ENCODE peak calls at places on chromosomes 5 and 9, in four cellular contexts. T is GM12878, Q is HepG2, A is K562. N is an unnamed sample.

GRCh38 chr5:126335871-126336270 is 87.3 kb upstream of the GRAMD2B start:
- DNase-seq in T (no peak), Q (no peak), A (no peak), N (no peak)

GRCh38 chr5:4551034-4551433 is 589.1 kb upstream of the ADAMTS16 start:
- DNase-seq in T (no peak), Q (no peak), A (no peak), N (no peak)

GRCh38 chr5:17216176-17216973 is 1.1 kb upstream of the BASP1 start:
- DNase-seq in T (peak), Q (peak), A (peak), N (peak)

GRCh38 chr5:1016036-1016435 is 7.4 kb downstream of the NKD2 start:
- DNase-seq in T (no peak), Q (no peak), A (no peak), N (no peak)

GRCh38 chr9:134366223-134367031 is 40.2 kb downstream of the RXRA start:
- DNase-seq in T (no peak), Q (no peak), A (no peak), N (peak)

GRCh38 chr9:117411547-117411946 is 3.3 kb downstream of the ASTN2 start:
- DNase-seq in T (no peak), Q (peak), A (peak), N (peak)

GRCh38 chr5:142143878-142144277 is 35.3 kb downstream of the NDFIP1 start:
- DNase-seq in T (no peak), Q (peak), A (peak), N (no peak)

GRCh38 chr5:177983763-177984564 is 12.1 kb downstream of the PROP1 start:
- DNase-seq in T (no peak), Q (no peak), A (no peak), N (no peak)

GRCh38 chr9:16247188-16247875 is 623.1 kb downstream of the BNC2 start:
- DNase-seq in T (no peak), Q (no peak), A (no peak), N (no peak)

GRCh38 chr5:33300209-33300742 is 140.5 kb upstream of the TARS1 start:
- DNase-seq in T (peak), Q (no peak), A (no peak), N (no peak)

GRCh38 chr9:14006586-14007198 is 307.2 kb downstream of the NFIB start:
- DNase-seq in T (no peak), Q (no peak), A (no peak), N (no peak)

GRCh38 chr5:171428849-171429542 is 9.5 kb downstream of the FGF18 start:
- DNase-seq in T (no peak), Q (no peak), A (no peak), N (no peak)

GRCh38 chr5:116766470-116766947 is 191.9 kb upstream of the SEMA6A start:
- DNase-seq in T (peak), Q (peak), A (peak), N (peak)

GRCh38 chr9:91795500-91796241 is 154.4 kb downstream of the ROR2 start:
- DNase-seq in T (no peak), Q (no peak), A (no peak), N (peak)

GRCh38 chr5:173823721-173824567 is 64.2 kb upstream of the CPEB4 start:
- DNase-seq in T (no peak), Q (peak), A (no peak), N (no peak)

GRCh38 chr5:40356248-40356647 is 323.5 kb upstream of the PTGER4 start:
- DNase-seq in T (no peak), Q (no peak), A (no peak), N (no peak)

GRCh38 chr5:139903805-139904565 is 108.4 kb downstream of the PSD2 start:
- DNase-seq in T (no peak), Q (no peak), A (no peak), N (peak)

GRCh38 chr5:180785794-180786221 is 16.8 kb downstream of the MGAT1 start:
- DNase-seq in T (no peak), Q (no peak), A (no peak), N (no peak)

GRCh38 chr9:129999123-129999510 is 43.9 kb downstream of the FNBP1 start:
- DNase-seq in T (no peak), Q (no peak), A (no peak), N (no peak)

GRCh38 chr9:99964336-99964735 is 57.9 kb downstream of the STX17 start:
- DNase-seq in T (no peak), Q (no peak), A (no peak), N (no peak)

GRCh38 chr5:60503771-60504170 is 196.2 kb downstream of the DEPDC1B start:
- DNase-seq in T (no peak), Q (no peak), A (no peak), N (no peak)

GRCh38 chr9:75019022-75019421 is 9.1 kb downstream of the CARNMT1 start:
- DNase-seq in T (no peak), Q (no peak), A (no peak), N (no peak)

GRCh38 chr5:9726931-9727330 is 96.8 kb upstream of the TAS2R1 start:
- DNase-seq in T (no peak), Q (no peak), A (no peak), N (no peak)

GRCh38 chr9:121292801-121293241 is 24.9 kb downstream of the GSN start:
- DNase-seq in T (no peak), Q (no peak), A (no peak), N (no peak)

GRCh38 chr9:136814725-136815421 is 7.1 kb downstream of the RABL6 start:
- DNase-seq in T (no peak), Q (no peak), A (no peak), N (no peak)

GRCh38 chr5:14209836-14210235 is 66.7 kb downstream of the TRIO start:
- DNase-seq in T (no peak), Q (no peak), A (no peak), N (no peak)

GRCh38 chr9:33791117-33791516 is 4.2 kb upstream of the PRSS3 start:
- DNase-seq in T (no peak), Q (no peak), A (no peak), N (no peak)

GRCh38 chr5:163649522-163649921 is 144.1 kb downstream of the MAT2B start:
- DNase-seq in T (no peak), Q (peak), A (no peak), N (no peak)

GRCh38 chr5:111256128-111256527 is 31.9 kb downstream of the CAMK4 start:
- DNase-seq in T (no peak), Q (no peak), A (no peak), N (no peak)

GRCh38 chr9:87567566-87567965 is 69.9 kb downstream of the DAPK1 start:
- DNase-seq in T (no peak), Q (no peak), A (peak), N (no peak)

GRCh38 chr5:39523821-39524220 is 99.0 kb upstream of the DAB2 start:
- DNase-seq in T (no peak), Q (no peak), A (no peak), N (no peak)

GRCh38 chr9:91376239-91376638 is 14.5 kb upstream of the AUH start:
- DNase-seq in T (no peak), Q (no peak), A (no peak), N (no peak)

GRCh38 chr5:20974423-20974822 is 986.4 kb upstream of the CDH18 start:
- DNase-seq in T (no peak), Q (no peak), A (no peak), N (peak)

GRCh38 chr9:87713278-87713989 is 12.5 kb upstream of the CTSL start:
- DNase-seq in T (no peak), Q (peak), A (peak), N (peak)

DNA sequence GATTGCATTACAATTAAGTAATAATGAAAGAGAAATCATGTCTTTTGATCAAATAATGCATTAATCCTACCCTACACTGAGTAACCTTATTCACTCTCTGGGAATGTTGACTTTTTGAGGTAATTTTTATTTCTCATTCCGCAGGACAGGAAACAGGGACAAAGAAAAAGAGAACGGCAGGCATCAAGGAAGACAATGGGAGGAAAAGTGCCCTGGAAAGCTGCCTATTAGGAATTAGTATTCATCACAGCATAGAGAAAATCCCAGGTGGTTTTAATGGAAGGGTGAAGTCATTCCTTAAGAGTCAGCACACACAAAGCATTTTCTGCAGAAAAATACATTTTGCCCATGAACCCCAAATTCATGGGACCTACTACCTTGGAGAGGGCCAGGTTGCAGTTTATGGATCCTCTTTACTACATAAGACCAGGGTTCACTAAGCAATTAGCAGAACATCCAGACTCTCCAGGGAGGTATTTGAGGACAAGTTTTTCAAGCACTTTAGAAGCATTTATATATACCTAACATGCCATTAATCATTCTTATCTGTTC is 9.4 kb downstream of the FSTL4 start:
- DNase-seq in T (no peak), Q (no peak), A (no peak), N (no peak)
- TF ChIP-seq TARDBP in T (no peak), Q (no peak), A (no peak), N (no peak)

GRCh38 chr5:124072570-124072969 is 560.6 kb downstream of the CSNK1G3 start:
- DNase-seq in T (no peak), Q (no peak), A (no peak), N (no peak)
- TF ChIP-seq TARDBP in T (no peak), Q (no peak), A (no peak), N (no peak)

GRCh38 chr9:131122158-131122557 is 3.2 kb upstream of the NUP214 start:
- DNase-seq in T (no peak), Q (peak), A (no peak), N (no peak)

GRCh38 chr9:131129183-131129582 is 3.8 kb downstream of the NUP214 start:
- DNase-seq in T (no peak), Q (no peak), A (no peak), N (no peak)

GRCh38 chr9:131125288-131126058 is at the start of gene NUP214:
- DNase-seq in T (peak), Q (peak), A (peak), N (peak)

GRCh38 chr9:131125038-131125287 is 423 bp upstream of the NUP214 start:
- DNase-seq in T (no peak), Q (no peak), A (no peak), N (no peak)

DNA sequence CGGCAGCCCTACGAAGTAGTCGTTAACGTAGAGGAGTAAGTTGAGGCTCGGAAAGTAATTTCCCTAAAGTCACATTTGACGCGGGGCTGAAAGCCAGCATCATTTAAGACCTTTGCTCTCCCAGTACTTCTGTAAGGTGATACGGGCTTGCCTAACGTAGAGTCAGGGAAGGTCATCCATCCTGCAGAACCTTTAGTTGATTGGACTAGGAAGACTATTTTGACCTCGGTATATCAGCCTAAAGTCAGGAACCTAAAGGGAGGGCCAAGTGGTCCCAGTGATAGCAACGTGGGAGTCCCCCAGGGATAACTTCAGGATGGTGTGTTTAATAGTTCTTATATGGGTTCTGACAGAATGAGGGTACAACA is 657 bp downstream of the NUP214 start:
- DNase-seq in T (no peak), Q (peak), A (peak), N (no peak)
- TF ChIP-seq TARDBP in T (no peak), Q (no peak), A (no peak), N (no peak)

DNA sequence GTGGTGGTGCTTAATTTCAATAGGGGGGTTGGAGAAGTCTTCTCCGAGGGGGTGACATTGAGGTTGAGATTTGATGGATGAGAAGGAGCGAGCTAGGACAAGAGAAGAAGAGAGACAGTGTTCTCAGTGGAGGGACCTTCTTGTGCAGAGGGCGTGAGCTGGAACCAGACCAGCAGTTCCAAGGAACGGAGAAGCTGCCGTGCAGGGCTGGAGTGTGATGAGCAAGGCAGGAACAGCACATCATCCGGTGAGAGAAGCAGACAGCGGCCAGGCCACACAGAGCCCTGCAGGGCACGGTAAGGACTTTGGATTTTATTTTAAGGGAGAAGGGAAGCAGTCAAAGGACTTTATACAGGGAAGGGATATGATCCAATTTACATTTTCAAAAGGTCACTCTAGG is 206.9 kb downstream of the MELK start:
- DNase-seq in T (no peak), Q (no peak), A (no peak), N (no peak)
- TF ChIP-seq TARDBP in T (no peak), Q (no peak), A (no peak), N (no peak)

N was measured in HEK293T.